ENCODE peak calls at places on chromosomes 5 and 9, in eight cellular contexts. E is PC-9; W is hepatocyte; A is colonic mucosa; V is kidney; X is heart left ventricle; M is CD8-positive, alpha-beta T cell; H is heart right ventricle. J is an unnamed sample. For H3K4me1, the result is how much of the 10 kb centered on the place peaks cover.

GRCh38 chr5:56501949-56502557 is 268.9 kb upstream of the ANKRD55 start:
- DNase-seq in W (no peak), H (no peak), E (no peak), V (no peak), M (no peak), X (no peak), A (no peak), J (no peak)

GRCh38 chr5:78706825-78707224 is 58.3 kb upstream of the LHFPL2 start:
- DNase-seq in M (no peak), W (no peak), E (no peak), A (no peak), H (no peak), V (no peak), X (no peak), J (no peak)

GRCh38 chr5:56326116-56326515 is 93.0 kb upstream of the ANKRD55 start:
- DNase-seq in H (no peak), X (no peak), E (no peak), A (no peak), M (no peak), V (no peak), W (no peak), J (no peak)

GRCh38 chr9:84788803-84789462 is 119.4 kb downstream of the NTRK2 start:
- DNase-seq in H (no peak), A (no peak), W (no peak), E (no peak), X (no peak), V (no peak), M (no peak), J (no peak)

GRCh38 chr9:119639287-119639955 is 270.2 kb upstream of the BRINP1 start:
- DNase-seq in X (no peak), E (no peak), A (no peak), V (no peak), M (no peak), W (peak), H (no peak), J (peak)

GRCh38 chr9:101495810-101496209 is 37.8 kb upstream of the RNF20 start:
- DNase-seq in E (no peak), A (no peak), X (no peak), V (no peak), W (no peak), M (no peak), H (no peak), J (peak)

GRCh38 chr9:94545940-94546339 is 8.9 kb upstream of the PCAT7 start:
- DNase-seq in E (no peak), W (no peak), V (no peak), H (no peak), X (no peak), A (no peak), M (no peak), J (no peak)

GRCh38 chr5:139297439-139298133 is 4.0 kb downstream of the MATR3 start:
- DNase-seq in M (no peak), V (no peak), E (no peak), W (no peak), X (no peak), H (no peak), A (no peak), J (no peak)

GRCh38 chr9:69035438-69036316 is at the start of gene FXN:
- DNase-seq in H (peak), M (peak), X (peak), V (peak), E (peak), A (peak), W (peak), J (peak)

GRCh38 chr9:123686849-123687233 is 243.1 kb downstream of the DENND1A start:
- DNase-seq in H (no peak), W (no peak), X (no peak), M (no peak), A (no peak), E (no peak), V (no peak), J (no peak)

GRCh38 chr9:4600363-4600762 is 61.7 kb upstream of the PLPP6 start:
- DNase-seq in V (no peak), E (no peak), W (no peak), A (no peak), X (no peak), M (no peak), H (no peak), J (no peak)

GRCh38 chr5:168413062-168413461 is 73.2 kb upstream of the RARS1 start:
- DNase-seq in E (peak), M (no peak), V (no peak), H (no peak), A (no peak), W (no peak), X (no peak), J (peak)

GRCh38 chr5:147697380-147697779 is 85.1 kb downstream of the JAKMIP2 start:
- DNase-seq in A (no peak), V (no peak), E (no peak), M (no peak), H (no peak), W (no peak), X (no peak), J (no peak)

GRCh38 chr5:6372251-6373080 is 5.9 kb downstream of the MED10 start:
- DNase-seq in V (no peak), W (no peak), M (no peak), X (no peak), A (no peak), E (no peak), H (peak), J (no peak)

GRCh38 chr9:109806506-109807115 is 26.6 kb downstream of the PALM2AKAP2 start:
- DNase-seq in V (no peak), H (no peak), W (no peak), X (no peak), M (no peak), A (no peak), E (no peak), J (no peak)

GRCh38 chr5:88826959-88827585 is 55.9 kb downstream of the MEF2C start:
- DNase-seq in X (no peak), A (peak), H (peak), M (no peak), E (no peak), V (no peak), W (peak), J (no peak)
- H3K4me1 ChIP-seq in X (half or more), A (under half), H (half or more), M (under half), E (under half), V (under half), W (under half), J (under half)

GRCh38 chr5:175059687-175060194 is 335.4 kb downstream of the MSX2 start:
- DNase-seq in V (peak), W (peak), M (no peak), X (peak), H (peak), A (peak), E (no peak), J (no peak)
- H3K27ac ChIP-seq in V (no peak), W (no peak), M (peak), X (no peak), H (no peak), A (no peak), E (no peak), J (no peak)

DNA sequence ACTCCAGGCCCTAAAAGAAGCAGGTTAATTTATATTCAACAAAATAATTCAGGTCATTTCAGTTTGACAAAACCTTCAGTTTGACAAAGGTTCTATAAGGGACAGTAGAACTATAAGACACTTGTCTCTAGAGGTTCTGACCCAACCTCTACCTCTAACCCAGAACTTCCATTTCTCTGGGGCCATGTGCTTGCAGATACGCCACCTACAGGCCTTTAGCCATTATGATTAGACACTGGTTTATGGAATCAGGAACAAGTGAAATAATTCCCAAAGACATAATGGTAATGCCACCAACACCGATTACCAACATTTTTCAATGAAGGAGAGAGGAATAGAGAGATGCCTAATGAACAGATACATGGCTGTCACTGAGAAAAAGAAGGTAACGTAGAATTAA is 733.9 kb downstream of the PRELID2 start:
- DNase-seq in E (no peak), X (no peak), W (peak), H (no peak), A (no peak), M (no peak), V (no peak), J (no peak)
- TF ChIP-seq CTCF in E (peak), X (no peak), W (peak), H (peak), A (no peak), M (no peak), V (peak), J (peak)

GRCh38 chr5:39158786-39159185 is 60.6 kb downstream of the FYB1 start:
- DNase-seq in X (no peak), W (no peak), M (no peak), H (no peak), E (no peak), V (no peak), A (no peak), J (no peak)

GRCh38 chr5:39158127-39158593 is 61.2 kb downstream of the FYB1 start:
- DNase-seq in H (no peak), W (no peak), X (no peak), E (peak), V (peak), A (no peak), M (no peak), J (peak)

GRCh38 chr5:39161578-39161977 is 57.8 kb downstream of the FYB1 start:
- DNase-seq in V (no peak), W (no peak), E (no peak), H (no peak), M (no peak), X (no peak), A (no peak), J (no peak)

GRCh38 chr5:39159986-39160490 is 59.3 kb downstream of the FYB1 start:
- DNase-seq in E (no peak), X (no peak), A (no peak), W (no peak), M (no peak), H (no peak), V (no peak), J (no peak)

GRCh38 chr5:39160576-39161213 is 58.7 kb downstream of the FYB1 start:
- DNase-seq in A (no peak), H (no peak), M (no peak), V (no peak), W (no peak), X (no peak), E (no peak), J (no peak)
- H3K4me1 ChIP-seq in A (under half), H (under half), M (half or more), V (under half), W (under half), X (under half), E (under half), J (under half)

GRCh38 chr5:150024241-150024984 is 23.9 kb downstream of the HMGXB3 start:
- DNase-seq in M (no peak), A (no peak), V (no peak), W (no peak), E (no peak), X (peak), H (no peak), J (no peak)
- H3K27ac ChIP-seq in M (no peak), A (no peak), V (no peak), W (peak), E (no peak), X (peak), H (peak), J (no peak)

GRCh38 chr5:14348142-14348541 is 205.0 kb downstream of the TRIO start:
- DNase-seq in X (no peak), M (no peak), W (no peak), A (no peak), H (no peak), V (no peak), E (no peak), J (no peak)

GRCh38 chr5:14349029-14349428 is 205.9 kb downstream of the TRIO start:
- DNase-seq in W (no peak), E (no peak), H (no peak), V (no peak), A (no peak), X (no peak), M (no peak), J (no peak)

GRCh38 chr5:14351086-14351661 is 208.0 kb downstream of the TRIO start:
- DNase-seq in E (no peak), A (no peak), V (no peak), X (no peak), W (no peak), H (no peak), M (no peak), J (no peak)

GRCh38 chr5:14353661-14354474 is 210.7 kb downstream of the TRIO start:
- DNase-seq in E (no peak), M (no peak), H (no peak), W (no peak), X (no peak), A (no peak), V (no peak), J (no peak)

DNA sequence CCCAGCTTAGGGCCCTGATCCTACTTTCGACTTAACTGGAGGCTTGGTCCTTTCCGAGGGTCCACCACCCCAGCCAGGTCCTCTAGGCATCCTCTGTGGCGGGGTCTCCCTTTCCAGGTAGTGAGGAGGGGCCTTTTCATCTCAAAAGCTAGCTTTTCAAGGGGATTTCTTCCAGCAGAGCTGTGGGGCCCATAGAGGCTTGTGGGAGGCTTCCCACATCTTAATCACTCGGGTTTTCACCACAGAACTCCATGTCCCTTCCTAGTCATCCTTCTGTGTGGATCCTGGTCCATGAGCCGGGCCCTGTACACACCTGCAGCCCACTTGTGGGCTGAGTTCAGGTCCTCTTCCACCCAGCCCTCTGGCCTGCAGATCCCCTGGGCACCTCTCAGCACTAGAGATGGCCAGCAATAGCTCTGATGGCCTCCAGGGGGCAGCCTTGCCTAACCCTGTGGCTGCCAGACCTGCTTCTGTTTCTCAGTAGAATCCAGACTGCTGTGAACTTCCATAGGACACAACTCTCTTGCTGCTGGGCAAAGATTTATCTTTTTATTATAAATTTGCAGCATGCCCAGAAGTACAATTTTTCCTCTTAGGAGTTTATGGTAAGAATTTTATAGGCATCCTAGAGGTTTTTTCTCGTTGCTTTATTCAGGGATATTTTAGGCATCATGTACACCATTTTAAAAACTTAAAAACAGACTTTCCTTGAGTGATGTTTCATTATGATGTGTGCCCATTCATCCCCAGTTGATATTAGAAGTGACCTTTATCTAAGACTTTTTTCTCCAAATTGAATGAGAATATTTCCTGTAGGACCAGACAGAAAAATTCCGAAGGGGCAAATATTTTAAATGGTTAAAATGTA is 208.9 kb downstream of the TRIO start:
- DNase-seq in A (peak), M (peak), X (peak), H (peak), E (peak), W (peak), V (peak), J (peak)
- TF ChIP-seq CTCF in A (peak), M (peak), X (peak), H (peak), E (peak), W (peak), V (peak), J (peak)

GRCh38 chr5:179615203-179615602 is 8.3 kb downstream of the HNRNPH1 start:
- DNase-seq in V (no peak), W (no peak), A (no peak), M (no peak), X (no peak), H (no peak), E (no peak), J (no peak)

GRCh38 chr5:179614745-179615144 is 8.7 kb downstream of the HNRNPH1 start:
- DNase-seq in M (no peak), X (no peak), V (no peak), W (no peak), E (no peak), H (no peak), A (no peak), J (no peak)

GRCh38 chr5:179617930-179618329 is 5.5 kb downstream of the HNRNPH1 start:
- DNase-seq in X (no peak), V (no peak), M (no peak), H (no peak), W (no peak), A (no peak), E (no peak), J (no peak)

GRCh38 chr5:179613460-179614071 is 9.9 kb downstream of the HNRNPH1 start:
- DNase-seq in X (no peak), M (no peak), V (peak), W (no peak), H (no peak), A (no peak), E (no peak), J (no peak)

GRCh38 chr5:179616002-179616594 is 7.4 kb downstream of the HNRNPH1 start:
- DNase-seq in M (no peak), V (no peak), E (no peak), A (no peak), W (no peak), X (no peak), H (no peak), J (no peak)
- H3K4me1 ChIP-seq in M (half or more), V (under half), E (under half), A (under half), W (under half), X (under half), H (under half), J (under half)

GRCh38 chr5:82551840-82552385 is 273.8 kb upstream of the RPS23 start:
- DNase-seq in V (no peak), A (no peak), H (no peak), M (no peak), E (no peak), X (no peak), W (no peak), J (no peak)
- H3K27ac ChIP-seq in V (no peak), A (no peak), H (peak), M (no peak), E (no peak), X (no peak), W (peak), J (no peak)

J was measured in foreskin keratinocyte.